ENCODE peak calls at places on chromosome 7, in six cellular contexts. One of them, this sample, is unnamed.

GRCh38 chr7:12715372-12716133 is 28.1 kb downstream of the ARL4A start:
- DNase-seq in cardiac muscle cell: peak; percentile 98
- DNase-seq in lower lobe of right lung: peak; percentile 84
- DNase-seq in left ventricle myocardium inferior: peak; percentile 67
- DNase-seq in left lung: no peak
- DNase-seq in HCT116: peak; percentile 77
- DNase-seq in this sample: no peak

GRCh38 chr7:38316733-38317360 is 43.4 kb upstream of the TARP start:
- DNase-seq in cardiac muscle cell: no peak
- DNase-seq in lower lobe of right lung: no peak
- DNase-seq in left ventricle myocardium inferior: no peak
- DNase-seq in left lung: no peak
- DNase-seq in HCT116: no peak
- DNase-seq in this sample: no peak

GRCh38 chr7:45660201-45660900 is 86.2 kb downstream of the ADCY1 start:
- DNase-seq in cardiac muscle cell: no peak
- DNase-seq in lower lobe of right lung: no peak
- DNase-seq in left ventricle myocardium inferior: no peak
- DNase-seq in left lung: no peak
- DNase-seq in HCT116: no peak
- DNase-seq in this sample: no peak

GRCh38 chr7:35691827-35692307 is 3.1 kb downstream of the HERPUD2 start:
- DNase-seq in cardiac muscle cell: peak; percentile 47
- DNase-seq in lower lobe of right lung: no peak
- DNase-seq in left ventricle myocardium inferior: no peak
- DNase-seq in left lung: no peak
- DNase-seq in HCT116: no peak
- DNase-seq in this sample: peak; percentile 54

GRCh38 chr7:47968852-47969774 is 10.3 kb downstream of the HUS1 start:
- DNase-seq in cardiac muscle cell: peak; percentile 78
- DNase-seq in lower lobe of right lung: peak; percentile 66
- DNase-seq in left ventricle myocardium inferior: peak; percentile 58
- DNase-seq in left lung: no peak
- DNase-seq in HCT116: peak; percentile 39
- DNase-seq in this sample: peak; percentile 49

GRCh38 chr7:107971613-107972012 is 31.3 kb downstream of the LAMB1 start:
- DNase-seq in cardiac muscle cell: peak; percentile 91
- DNase-seq in lower lobe of right lung: peak; percentile 65
- DNase-seq in left ventricle myocardium inferior: peak; percentile 55
- DNase-seq in left lung: no peak
- DNase-seq in HCT116: no peak
- DNase-seq in this sample: no peak

GRCh38 chr7:44324204-44325126 is 929 bp downstream of the CAMK2B start:
- DNase-seq in cardiac muscle cell: peak; percentile 10
- DNase-seq in lower lobe of right lung: no peak
- DNase-seq in left ventricle myocardium inferior: no peak
- DNase-seq in left lung: peak; percentile 75
- DNase-seq in HCT116: no peak
- DNase-seq in this sample: no peak

GRCh38 chr7:139023076-139023475 is 12.8 kb downstream of the ZC3HAV1L start:
- DNase-seq in cardiac muscle cell: no peak
- DNase-seq in lower lobe of right lung: no peak
- DNase-seq in left ventricle myocardium inferior: no peak
- DNase-seq in left lung: no peak
- DNase-seq in HCT116: no peak
- DNase-seq in this sample: no peak

GRCh38 chr7:101816499-101817030 is 861 bp upstream of the CUX1 start:
- DNase-seq in cardiac muscle cell: peak; percentile 56
- DNase-seq in lower lobe of right lung: peak; percentile 59
- DNase-seq in left ventricle myocardium inferior: peak; percentile 51
- DNase-seq in left lung: peak; percentile 93
- DNase-seq in HCT116: no peak
- DNase-seq in this sample: no peak

GRCh38 chr7:24724451-24725190 is 32.6 kb downstream of the GSDME start:
- DNase-seq in cardiac muscle cell: no peak
- DNase-seq in lower lobe of right lung: no peak
- DNase-seq in left ventricle myocardium inferior: no peak
- DNase-seq in left lung: peak; percentile 38
- DNase-seq in HCT116: no peak
- DNase-seq in this sample: no peak

GRCh38 chr7:97422046-97422445 is 304.5 kb downstream of the SDHAF3 start:
- DNase-seq in cardiac muscle cell: no peak
- DNase-seq in lower lobe of right lung: no peak
- DNase-seq in left ventricle myocardium inferior: no peak
- DNase-seq in left lung: no peak
- DNase-seq in HCT116: no peak
- DNase-seq in this sample: no peak

GRCh38 chr7:18693401-18693800 is 197.9 kb downstream of the HDAC9 start:
- DNase-seq in cardiac muscle cell: peak; percentile 92
- DNase-seq in lower lobe of right lung: no peak
- DNase-seq in left ventricle myocardium inferior: no peak
- DNase-seq in left lung: no peak
- DNase-seq in HCT116: peak; percentile 16
- DNase-seq in this sample: no peak

GRCh38 chr7:107051376-107051775 is 6.9 kb downstream of the PRKAR2B start:
- DNase-seq in cardiac muscle cell: no peak
- DNase-seq in lower lobe of right lung: no peak
- DNase-seq in left ventricle myocardium inferior: no peak
- DNase-seq in left lung: no peak
- DNase-seq in HCT116: no peak
- DNase-seq in this sample: no peak

GRCh38 chr7:17301491-17302101 is 3.1 kb downstream of the AHR start:
- DNase-seq in cardiac muscle cell: peak; percentile 62
- DNase-seq in lower lobe of right lung: no peak
- DNase-seq in left ventricle myocardium inferior: no peak
- DNase-seq in left lung: no peak
- DNase-seq in HCT116: no peak
- DNase-seq in this sample: peak; percentile 16

GRCh38 chr7:112081778-112082177 is 124.4 kb downstream of the DOCK4 start:
- DNase-seq in cardiac muscle cell: no peak
- DNase-seq in lower lobe of right lung: peak; percentile 74
- DNase-seq in left ventricle myocardium inferior: no peak
- DNase-seq in left lung: no peak
- DNase-seq in HCT116: no peak
- DNase-seq in this sample: no peak

GRCh38 chr7:157255201-157255606 is 81.6 kb upstream of the DNAJB6 start:
- DNase-seq in cardiac muscle cell: peak; percentile 51
- DNase-seq in lower lobe of right lung: no peak
- DNase-seq in left ventricle myocardium inferior: no peak
- DNase-seq in left lung: no peak
- DNase-seq in HCT116: no peak
- DNase-seq in this sample: no peak

GRCh38 chr7:39085189-39085588 is 107.5 kb downstream of the POU6F2 start:
- DNase-seq in cardiac muscle cell: no peak
- DNase-seq in lower lobe of right lung: no peak
- DNase-seq in left ventricle myocardium inferior: no peak
- DNase-seq in left lung: no peak
- DNase-seq in HCT116: no peak
- DNase-seq in this sample: no peak

GRCh38 chr7:140005754-140006503 is 56.8 kb downstream of the PARP12 start:
- DNase-seq in cardiac muscle cell: peak; percentile 64
- DNase-seq in lower lobe of right lung: no peak
- DNase-seq in left ventricle myocardium inferior: no peak
- DNase-seq in left lung: no peak
- DNase-seq in HCT116: peak; percentile 48
- DNase-seq in this sample: no peak

GRCh38 chr7:20561466-20561865 is 54.0 kb upstream of the ABCB5 start:
- DNase-seq in cardiac muscle cell: peak; percentile 20
- DNase-seq in lower lobe of right lung: no peak
- DNase-seq in left ventricle myocardium inferior: no peak
- DNase-seq in left lung: no peak
- DNase-seq in HCT116: no peak
- DNase-seq in this sample: no peak

GRCh38 chr7:148856891-148857290 is 27.2 kb downstream of the EZH2 start:
- DNase-seq in cardiac muscle cell: peak; percentile 44
- DNase-seq in lower lobe of right lung: no peak
- DNase-seq in left ventricle myocardium inferior: no peak
- DNase-seq in left lung: no peak
- DNase-seq in HCT116: no peak
- DNase-seq in this sample: no peak

GRCh38 chr7:114851406-114852025 is 70.4 kb upstream of the MDFIC start:
- DNase-seq in cardiac muscle cell: peak; percentile 23
- DNase-seq in lower lobe of right lung: no peak
- DNase-seq in left ventricle myocardium inferior: no peak
- DNase-seq in left lung: no peak
- DNase-seq in HCT116: no peak
- DNase-seq in this sample: no peak

GRCh38 chr7:133275008-133275407 is 22.1 kb downstream of the EXOC4 start:
- DNase-seq in cardiac muscle cell: no peak
- DNase-seq in lower lobe of right lung: no peak
- DNase-seq in left ventricle myocardium inferior: no peak
- DNase-seq in left lung: no peak
- DNase-seq in HCT116: no peak
- DNase-seq in this sample: no peak

DNA sequence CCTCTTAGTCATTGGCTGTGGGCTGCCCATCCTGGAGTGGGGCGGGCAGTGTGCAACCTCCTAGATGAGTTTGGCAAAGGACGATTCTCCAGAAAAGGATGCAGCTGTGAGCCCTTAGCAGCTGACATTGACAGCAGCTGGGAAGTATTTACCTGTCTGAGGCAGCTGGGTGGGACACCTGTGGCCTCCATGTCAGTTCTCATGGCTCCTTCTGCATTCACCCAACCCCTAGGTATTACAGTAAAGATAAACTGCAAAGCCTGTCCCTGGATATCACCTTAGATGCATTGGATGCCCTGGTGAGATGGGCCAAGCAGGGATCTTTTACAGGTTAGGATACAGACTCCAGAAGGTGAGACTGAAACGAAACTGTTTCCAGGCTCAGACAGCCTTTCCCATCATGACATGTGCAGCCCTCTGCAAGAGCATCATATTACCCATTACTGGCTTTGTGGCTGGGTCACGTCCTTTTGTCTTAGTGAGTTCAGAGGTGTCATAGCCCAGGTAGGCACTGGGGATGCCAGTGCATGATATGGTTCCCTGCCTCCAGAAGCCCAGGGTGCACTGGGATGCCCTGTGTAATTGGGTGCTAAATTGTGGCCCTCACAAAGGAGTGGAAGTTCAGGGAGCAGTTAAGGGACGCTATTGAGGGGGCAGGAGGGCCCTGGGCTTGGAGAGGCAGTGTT is 28.9 kb downstream of the MINDY4 start:
- DNase-seq in cardiac muscle cell: no peak
- DNase-seq in lower lobe of right lung: no peak
- DNase-seq in left ventricle myocardium inferior: no peak
- DNase-seq in left lung: no peak
- DNase-seq in HCT116: no peak
- DNase-seq in this sample: no peak
- H3K4me1 ChIP-seq in cardiac muscle cell: peaks cover 14% of the 10 kb centered on the region
- H3K4me1 ChIP-seq in lower lobe of right lung: peaks cover 52% of the 10 kb centered on the region
- H3K4me1 ChIP-seq in left ventricle myocardium inferior: peaks cover 79% of the 10 kb centered on the region
- H3K4me1 ChIP-seq in left lung: peaks cover 28% of the 10 kb centered on the region
- H3K4me1 ChIP-seq in HCT116: peaks cover 19% of the 10 kb centered on the region
- H3K4me1 ChIP-seq in this sample: no peaks in the 10 kb centered on the region

DNA sequence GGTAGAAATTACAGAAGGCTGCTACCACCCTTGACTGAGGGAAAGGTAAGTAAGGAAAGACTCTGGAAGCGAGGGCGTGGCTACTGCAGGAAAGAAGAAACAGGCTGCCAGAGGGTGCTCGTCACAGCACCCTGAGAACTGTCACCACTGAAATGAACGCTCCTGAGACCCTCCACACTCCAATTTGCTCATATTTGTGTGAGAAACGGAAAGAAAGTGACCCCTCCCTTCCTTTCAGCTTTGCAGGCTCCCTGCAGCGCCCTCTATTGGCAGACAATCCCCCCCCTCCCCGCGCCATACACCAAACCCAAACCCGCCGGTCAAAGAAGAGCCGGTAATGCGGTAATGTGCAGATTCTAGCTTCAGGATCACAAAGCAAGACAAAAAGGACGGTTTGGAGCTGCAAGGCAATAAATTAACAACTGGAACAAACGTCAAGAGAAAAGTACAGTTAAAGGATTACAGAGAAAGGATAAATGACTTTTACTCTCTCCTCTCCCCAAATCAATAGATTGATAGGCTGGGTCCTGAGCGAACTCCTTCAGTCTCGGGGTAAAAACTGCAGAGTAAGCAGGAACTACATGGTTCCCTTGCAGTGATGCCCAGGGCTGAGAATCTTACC is 47.7 kb downstream of the STEAP1B start:
- DNase-seq in cardiac muscle cell: peak; percentile 50
- DNase-seq in lower lobe of right lung: peak; percentile 61
- DNase-seq in left ventricle myocardium inferior: peak; percentile 62
- DNase-seq in left lung: peak; percentile 74
- DNase-seq in HCT116: peak; percentile 42
- DNase-seq in this sample: peak; percentile 16
- H3K4me3 ChIP-seq in cardiac muscle cell: no peak overlapping the region
- H3K4me3 ChIP-seq in lower lobe of right lung: peak overlapping the region; percentile 24
- H3K4me3 ChIP-seq in left ventricle myocardium inferior: peak overlapping the region; percentile 51
- H3K4me3 ChIP-seq in left lung: no peak overlapping the region
- H3K4me3 ChIP-seq in HCT116: peak overlapping the region; percentile 49
- H3K4me3 ChIP-seq in this sample: no peak overlapping the region

DNA sequence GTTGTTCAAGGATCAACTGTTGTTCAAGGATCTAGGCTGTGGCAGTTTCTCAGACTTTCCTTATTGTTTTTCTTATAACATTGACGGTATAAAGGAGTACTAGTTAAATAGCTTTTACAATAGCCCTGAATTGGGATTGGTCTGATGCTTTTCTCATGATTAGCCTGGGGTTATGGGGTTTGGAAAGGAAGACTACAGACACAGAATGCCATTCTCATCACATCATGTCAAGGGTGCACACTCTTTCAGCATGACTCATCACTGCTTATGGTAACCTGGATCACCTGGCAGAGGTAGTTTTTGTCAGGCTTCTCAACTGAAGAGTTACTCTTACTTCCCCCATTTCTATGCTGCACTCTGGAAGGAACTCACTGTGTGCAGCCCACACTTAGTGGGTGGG is 194.2 kb upstream of the NPSR1 start:
- DNase-seq in cardiac muscle cell: no peak
- DNase-seq in lower lobe of right lung: no peak
- DNase-seq in left ventricle myocardium inferior: no peak
- DNase-seq in left lung: no peak
- DNase-seq in HCT116: peak; percentile 42
- DNase-seq in this sample: no peak
- H3K9me3 ChIP-seq in cardiac muscle cell: no peaks in the 10 kb centered on the region
- H3K9me3 ChIP-seq in lower lobe of right lung: no peaks in the 10 kb centered on the region
- H3K9me3 ChIP-seq in left ventricle myocardium inferior: peaks cover 20% of the 10 kb centered on the region
- H3K9me3 ChIP-seq in left lung: peaks cover 6% of the 10 kb centered on the region
- H3K9me3 ChIP-seq in HCT116: no peaks in the 10 kb centered on the region
- H3K9me3 ChIP-seq in this sample: no peaks in the 10 kb centered on the region

DNA sequence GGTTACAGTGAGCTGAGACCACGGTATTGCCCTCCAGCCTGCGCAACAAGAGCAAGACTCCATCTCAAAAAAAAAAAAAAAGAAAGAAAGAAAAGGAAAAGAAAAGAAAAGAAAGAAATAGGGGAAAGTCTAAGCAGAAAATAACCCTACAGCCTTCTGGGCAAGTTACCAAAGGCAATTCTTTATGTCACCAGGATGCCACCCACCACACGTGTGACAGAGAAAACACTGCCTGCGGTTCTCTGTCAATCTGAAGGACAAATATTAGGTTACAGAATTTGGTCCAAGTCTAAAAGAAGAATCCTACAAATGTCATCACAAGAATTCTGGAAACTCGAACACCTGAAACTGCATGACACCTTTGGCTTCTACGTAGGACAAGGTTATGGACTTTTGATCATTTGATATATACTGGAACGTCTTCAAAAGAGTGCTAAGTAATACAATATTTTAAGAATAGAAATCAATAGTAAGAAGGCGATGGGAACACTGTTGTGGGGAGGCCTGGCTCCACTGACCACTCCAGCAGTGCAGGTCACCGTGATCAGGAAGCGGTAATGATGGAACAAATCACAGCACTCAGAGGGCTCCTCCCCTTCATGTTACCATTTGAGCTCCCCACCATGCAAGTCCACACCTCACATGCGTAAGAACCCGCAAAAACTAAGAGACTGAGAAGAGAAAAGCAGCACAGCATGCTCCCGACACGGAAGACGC is 75.8 kb downstream of the MAD1L1 start:
- DNase-seq in cardiac muscle cell: no peak
- DNase-seq in lower lobe of right lung: no peak
- DNase-seq in left ventricle myocardium inferior: peak; percentile 8
- DNase-seq in left lung: no peak
- DNase-seq in HCT116: no peak
- DNase-seq in this sample: no peak
- H3K4me1 ChIP-seq in cardiac muscle cell: peaks cover 30% of the 10 kb centered on the region
- H3K4me1 ChIP-seq in lower lobe of right lung: peaks cover 25% of the 10 kb centered on the region
- H3K4me1 ChIP-seq in left ventricle myocardium inferior: peaks cover 34% of the 10 kb centered on the region
- H3K4me1 ChIP-seq in left lung: peaks cover 15% of the 10 kb centered on the region
- H3K4me1 ChIP-seq in HCT116: no peaks in the 10 kb centered on the region
- H3K4me1 ChIP-seq in this sample: no peaks in the 10 kb centered on the region

This sample was measured in naive thymus-derived CD4-positive, alpha-beta T cell.